ENCODE peak calls at places on chromosomes 2 and 18, in four cellular contexts. X, E, Q and O are unnamed samples.

GRCh38 chr2:239836021-239836765 is 188.9 kb downstream of the NDUFA10 start:
- DNase-seq in E (no peak), Q (no peak), X (no peak), O (no peak)

GRCh38 chr18:80210312-80211083 is 36.8 kb downstream of the PARD6G start:
- DNase-seq in Q (no peak), X (no peak), E (no peak), O (no peak)

GRCh38 chr18:6874316-6874715 is 144.8 kb downstream of the ARHGAP28 start:
- DNase-seq in X (no peak), E (no peak), Q (no peak), O (no peak)

GRCh38 chr2:67834482-67834881 is 228.3 kb downstream of the C1D start:
- DNase-seq in E (no peak), X (no peak), Q (no peak), O (no peak)

GRCh38 chr18:31740180-31740579 is 20.5 kb downstream of the SLC25A52 start:
- DNase-seq in X (no peak), E (peak), Q (no peak), O (no peak)

GRCh38 chr2:194301946-194302345 is 1355.1 kb upstream of the SLC39A10 start:
- DNase-seq in Q (no peak), X (no peak), E (no peak), O (no peak)

GRCh38 chr18:79687806-79688205 is 8.2 kb downstream of the CTDP1 start:
- DNase-seq in X (no peak), Q (no peak), E (no peak), O (no peak)

GRCh38 chr2:156445311-156446218 is 9.4 kb downstream of the GPD2 start:
- DNase-seq in X (no peak), Q (no peak), E (no peak), O (no peak)

GRCh38 chr18:55672574-55673361 is 84.8 kb upstream of the TCF4 start:
- DNase-seq in X (no peak), Q (no peak), E (no peak), O (no peak)

GRCh38 chr2:84904717-84905174 is 710 bp upstream of the TMSB10 start:
- DNase-seq in Q (peak), X (peak), E (peak), O (no peak)

GRCh38 chr2:236179653-236180500 is 11.7 kb upstream of the GBX2 start:
- DNase-seq in E (no peak), X (no peak), Q (no peak), O (no peak)

GRCh38 chr18:45412577-45412976 is 202.7 kb upstream of the SLC14A2 start:
- DNase-seq in Q (no peak), X (no peak), E (no peak), O (no peak)

GRCh38 chr2:5959836-5960820 is 267.9 kb downstream of the SOX11 start:
- DNase-seq in E (no peak), Q (no peak), X (no peak), O (no peak)

GRCh38 chr2:176368349-176368748 is 99.1 kb downstream of the MTX2 start:
- DNase-seq in X (no peak), E (no peak), Q (no peak), O (no peak)

GRCh38 chr18:31105733-31106132 is 3.5 kb upstream of the DSC2 start:
- DNase-seq in E (no peak), Q (no peak), X (no peak), O (no peak)

GRCh38 chr2:174985624-174986023 is 19.6 kb downstream of the CHN1 start:
- DNase-seq in X (no peak), E (no peak), Q (no peak), O (no peak)

GRCh38 chr18:31612124-31612523 is 20.4 kb downstream of the TTR start:
- DNase-seq in E (no peak), Q (no peak), X (no peak), O (no peak)

GRCh38 chr2:217489145-217489960 is 513.4 kb downstream of the TNS1 start:
- DNase-seq in Q (no peak), E (no peak), X (no peak), O (no peak)

GRCh38 chr2:42513252-42513918 is 19.6 kb upstream of the KCNG3 start:
- DNase-seq in X (no peak), E (peak), Q (peak), O (no peak)

GRCh38 chr2:142165790-142166189 is 35.0 kb upstream of the LRP1B start:
- DNase-seq in X (no peak), E (peak), Q (no peak), O (no peak)

GRCh38 chr2:112996635-112997034 is 8.6 kb upstream of the IL36A start:
- DNase-seq in X (no peak), E (peak), Q (peak), O (no peak)

GRCh38 chr18:33560686-33561370 is 17.2 kb upstream of the ASXL3 start:
- DNase-seq in Q (no peak), E (no peak), X (no peak), O (no peak)

GRCh38 chr18:79005653-79006052 is 26.0 kb downstream of the SALL3 start:
- DNase-seq in E (no peak), X (no peak), Q (no peak), O (no peak)

GRCh38 chr2:119683717-119684443 is 4.9 kb downstream of the TMEM177 start:
- DNase-seq in Q (no peak), X (no peak), E (no peak), O (no peak)

GRCh38 chr2:128069769-128070168 is 21.2 kb upstream of the UGGT1 start:
- DNase-seq in E (no peak), X (no peak), Q (peak), O (no peak)

GRCh38 chr2:231450548-231450989 is 13.7 kb downstream of the NCL start:
- DNase-seq in X (no peak), E (no peak), Q (no peak), O (no peak)

GRCh38 chr2:226564667-226565066 is 235.0 kb downstream of the IRS1 start:
- DNase-seq in Q (no peak), X (no peak), E (no peak), O (no peak)

GRCh38 chr18:69958422-69958821 is 10.7 kb upstream of the CD226 start:
- DNase-seq in X (no peak), Q (no peak), E (no peak), O (no peak)

GRCh38 chr2:212294816-212295215 is 243.8 kb downstream of the ERBB4 start:
- DNase-seq in Q (no peak), E (no peak), X (no peak), O (no peak)

GRCh38 chr18:61336766-61337165 is 3.5 kb downstream of the CDH20 start:
- DNase-seq in Q (no peak), E (no peak), X (no peak), O (no peak)

GRCh38 chr2:241432824-241433448 is 75.4 kb downstream of the STK25 start:
- DNase-seq in E (no peak), Q (no peak), X (no peak), O (no peak)

GRCh38 chr2:88692187-88692586 is 714 bp downstream of the RPIA start:
- DNase-seq in E (peak), Q (peak), X (no peak), O (no peak)

GRCh38 chr2:234996467-234997270 is 44.9 kb downstream of the SH3BP4 start:
- DNase-seq in Q (no peak), E (no peak), X (peak), O (no peak)

GRCh38 chr2:169712791-169713227 is 18.5 kb downstream of the PHOSPHO2 start:
- DNase-seq in X (no peak), Q (peak), E (no peak), O (no peak)

GRCh38 chr18:79603321-79604204 is 76.0 kb upstream of the CTDP1 start:
- DNase-seq in Q (no peak), E (no peak), X (no peak), O (no peak)

GRCh38 chr18:76518073-76518472 is 23.0 kb upstream of the ZNF516 start:
- DNase-seq in X (no peak), E (no peak), Q (no peak), O (no peak)

GRCh38 chr2:215817046-215817445 is 196.3 kb downstream of the MREG start:
- DNase-seq in X (no peak), Q (no peak), E (no peak), O (no peak)

GRCh38 chr2:5692561-5693287 is 540 bp downstream of the SOX11 start:
- DNase-seq in X (no peak), E (no peak), Q (no peak), O (no peak)

GRCh38 chr2:121071058-121071504 is 213.9 kb downstream of the TFCP2L1 start:
- DNase-seq in X (peak), E (peak), Q (peak), O (no peak)

GRCh38 chr2:48334180-48334579 is 195.8 kb upstream of the STON1 start:
- DNase-seq in X (no peak), Q (no peak), E (no peak), O (no peak)